ENCODE peak calls at places on chromosomes 16 and 17, in seven cellular contexts. U is anterior cingulate cortex; H is C1 segment of cervical spinal cord; F is G401; B is ACHN; R is activated CD8-positive, alpha-beta memory T cell treated with anti-CD3 and anti-CD28 coated beads for 24 hours; J is HTR-8/SVneo. Y is an unnamed sample.

GRCh38 chr16:85171809-85172464 is 59.7 kb upstream of the CIBAR2 start:
- DNase-seq in R (no peak), U (no peak), F (no peak), H (no peak), B (no peak), J (no peak), Y (peak)

GRCh38 chr16:66503030-66503429 is 46.9 kb downstream of the TK2 start:
- DNase-seq in J (no peak), R (no peak), H (peak), F (peak), B (no peak), U (peak), Y (no peak)

GRCh38 chr17:44417553-44417952 is 28.1 kb upstream of the ITGA2B start:
- DNase-seq in F (no peak), R (no peak), H (no peak), B (peak), J (no peak), U (peak), Y (peak)

GRCh38 chr16:59148312-59148711 is 414.2 kb upstream of the GOT2 start:
- DNase-seq in U (no peak), F (no peak), R (no peak), B (no peak), H (no peak), J (no peak), Y (no peak)

GRCh38 chr17:45935197-45935709 is 40.9 kb downstream of the MAPT start:
- DNase-seq in H (no peak), J (no peak), B (no peak), U (no peak), F (no peak), R (no peak), Y (no peak)

GRCh38 chr16:66515543-66516171 is 34.3 kb downstream of the TK2 start:
- DNase-seq in J (no peak), H (peak), B (peak), F (no peak), U (no peak), R (no peak), Y (peak)

GRCh38 chr16:30004811-30005242 is 6.0 kb downstream of the DOC2A start:
- DNase-seq in H (no peak), B (no peak), J (no peak), U (no peak), F (peak), R (no peak), Y (no peak)

GRCh38 chr17:1896243-1897163 is 66.7 kb downstream of the RPA1 start:
- DNase-seq in R (no peak), B (no peak), H (no peak), F (no peak), J (no peak), U (no peak), Y (no peak)

GRCh38 chr17:31398381-31399275 is 7.2 kb downstream of the RAB11FIP4 start:
- DNase-seq in U (no peak), R (peak), F (no peak), H (no peak), J (no peak), B (no peak), Y (no peak)

GRCh38 chr16:20911361-20911760 is 10.8 kb downstream of the LYRM1 start:
- DNase-seq in F (no peak), U (no peak), J (no peak), H (no peak), R (no peak), B (peak), Y (peak)

GRCh38 chr17:19018600-19018950 is 14.0 kb upstream of the FAM83G start:
- DNase-seq in B (no peak), R (no peak), J (no peak), H (no peak), U (no peak), F (no peak), Y (no peak)

GRCh38 chr16:63981639-63982038 is 1140.2 kb downstream of the CDH11 start:
- DNase-seq in F (no peak), J (no peak), B (no peak), R (no peak), H (no peak), U (no peak), Y (no peak)

GRCh38 chr16:15836965-15837611 is 19.7 kb downstream of the MYH11 start:
- DNase-seq in J (no peak), R (no peak), U (no peak), F (no peak), B (no peak), H (no peak), Y (no peak)

GRCh38 chr16:66058181-66058580 is 308.3 kb upstream of the CDH5 start:
- DNase-seq in H (no peak), B (no peak), R (no peak), J (no peak), F (no peak), U (no peak), Y (no peak)

GRCh38 chr17:42680331-42680808 is 1.3 kb downstream of the CCR10 start:
- DNase-seq in J (no peak), H (no peak), F (peak), B (no peak), R (no peak), U (no peak), Y (no peak)

GRCh38 chr16:1741553-1742165 is 29.7 kb downstream of the NME3 start:
- DNase-seq in U (no peak), B (no peak), F (peak), H (no peak), J (no peak), R (no peak), Y (no peak)

GRCh38 chr16:2954228-2954627 is 9.8 kb upstream of the KREMEN2 start:
- DNase-seq in U (no peak), F (no peak), J (no peak), H (no peak), B (no peak), R (no peak), Y (no peak)

GRCh38 chr16:48435906-48436305 is 50.7 kb upstream of the SIAH1 start:
- DNase-seq in F (peak), R (no peak), J (no peak), U (no peak), B (no peak), H (no peak), Y (no peak)

GRCh38 chr16:56691885-56692284 is 9.6 kb downstream of the MT1X start:
- DNase-seq in R (no peak), F (no peak), B (peak), H (no peak), U (no peak), J (peak), Y (no peak)

GRCh38 chr17:34869636-34870035 is 91.6 kb downstream of the CCT6B start:
- DNase-seq in F (no peak), R (no peak), B (no peak), U (no peak), J (no peak), H (no peak), Y (no peak)

GRCh38 chr16:5024632-5025031 is 9.1 kb downstream of the NAGPA start:
- DNase-seq in U (no peak), B (peak), H (no peak), J (peak), R (no peak), F (peak), Y (peak)

GRCh38 chr17:45850011-45850410 is 5.3 kb downstream of the SPPL2C start:
- DNase-seq in U (no peak), J (no peak), F (no peak), H (no peak), B (no peak), R (no peak), Y (no peak)

GRCh38 chr16:84091460-84091859 is 25.3 kb downstream of the MBTPS1 start:
- DNase-seq in F (peak), U (peak), J (no peak), R (no peak), H (no peak), B (no peak), Y (no peak)

GRCh38 chr16:84318091-84318975 is 23.7 kb downstream of the WFDC1 start:
- DNase-seq in R (no peak), U (no peak), J (no peak), B (no peak), H (no peak), F (no peak), Y (no peak)

GRCh38 chr17:45108051-45108450 is 24.3 kb downstream of the PLCD3 start:
- DNase-seq in F (no peak), J (no peak), U (no peak), H (no peak), B (no peak), R (no peak), Y (no peak)

GRCh38 chr17:7029659-7030058 is 6.2 kb upstream of the SLC16A13 start:
- DNase-seq in U (no peak), R (peak), F (no peak), B (no peak), H (no peak), J (no peak), Y (peak)

GRCh38 chr17:50480854-50481490 is 2.3 kb downstream of the RSAD1 start:
- DNase-seq in B (no peak), H (no peak), J (no peak), U (no peak), F (peak), R (no peak), Y (peak)

GRCh38 chr17:75011788-75012319 is 616 bp upstream of the MRPL58 start:
- DNase-seq in U (peak), J (no peak), H (no peak), F (peak), R (no peak), B (no peak), Y (peak)

GRCh38 chr17:15917439-15918027 is 27.4 kb upstream of the ADORA2B start:
- DNase-seq in F (no peak), H (no peak), U (no peak), J (no peak), B (no peak), R (no peak), Y (no peak)

GRCh38 chr16:20904507-20905079 is 4.0 kb downstream of the LYRM1 start:
- DNase-seq in J (no peak), B (no peak), U (no peak), R (no peak), H (no peak), F (no peak), Y (peak)

GRCh38 chr17:71828182-71828596 is 292.6 kb upstream of the SOX9 start:
- DNase-seq in J (no peak), U (peak), H (peak), F (peak), R (no peak), B (no peak), Y (no peak)

Y was measured in dermis blood vessel endothelial cell.